ENCODE peak calls at places on chromosomes 2 and 18, in nine cellular contexts. G, F, P, Q, I, C, E, B and A are unnamed samples.

GRCh38 chr18:53416985-53417384 is 807.5 kb downstream of the MBD2 start:
- DNase-seq in I (no peak), E (no peak), F (no peak), P (no peak), B (no peak), Q (no peak), C (no peak), G (peak; percentile 65), A (no peak)

GRCh38 chr2:48530033-48530804 is at the start of gene STON1:
- DNase-seq in I (peak; percentile 60), C (peak; percentile 50), P (peak; percentile 51), E (peak; percentile 64), B (peak; percentile 72), F (peak; percentile 84), G (peak; percentile 47), Q (no peak), A (peak; percentile 88)

GRCh38 chr18:76391746-76392145 is 103.3 kb downstream of the ZNF516 start:
- DNase-seq in P (no peak), F (no peak), Q (no peak), G (no peak), I (no peak), C (no peak), B (peak; percentile 15), E (no peak), A (peak; percentile 61)

GRCh38 chr2:238518127-238518827 is 91.5 kb downstream of the ASB1 start:
- DNase-seq in I (no peak), G (no peak), E (no peak), F (peak; percentile 29), Q (peak; percentile 32), P (no peak), C (no peak), B (no peak), A (no peak)

GRCh38 chr2:159982842-159983785 is 79.3 kb downstream of the PLA2R1 start:
- DNase-seq in B (no peak), E (no peak), G (peak; percentile 68), P (no peak), F (no peak), Q (no peak), C (no peak), I (peak; percentile 9), A (no peak)

GRCh38 chr2:130736487-130736886 is 7.6 kb downstream of the GPR148 start:
- DNase-seq in E (peak; percentile 36), P (no peak), C (no peak), B (no peak), G (no peak), Q (no peak), F (no peak), I (no peak), A (no peak)

GRCh38 chr2:157032019-157032418 is 225.5 kb upstream of the GALNT5 start:
- DNase-seq in Q (no peak), P (no peak), B (no peak), C (no peak), I (no peak), E (no peak), F (no peak), G (no peak), A (no peak)

GRCh38 chr18:79587298-79588125 is 92.1 kb upstream of the CTDP1 start:
- DNase-seq in E (no peak), P (peak; percentile 20), I (no peak), Q (no peak), G (no peak), F (peak; percentile 62), B (peak; percentile 15), C (peak; percentile 35), A (peak; percentile 61)

GRCh38 chr2:150404147-150404546 is 83.3 kb downstream of the RND3 start:
- DNase-seq in G (no peak), F (no peak), P (no peak), E (no peak), B (no peak), I (no peak), Q (no peak), C (no peak), A (no peak)

GRCh38 chr2:241734208-241734466 is 293 bp upstream of the D2HGDH start:
- DNase-seq in Q (no peak), P (no peak), B (no peak), E (no peak), G (no peak), F (no peak), I (no peak), C (no peak), A (no peak)

GRCh38 chr2:241738040-241738686 is 3.7 kb downstream of the D2HGDH start:
- DNase-seq in E (no peak), G (no peak), I (no peak), P (no peak), B (no peak), C (no peak), Q (no peak), F (peak; percentile 75), A (no peak)

GRCh38 chr2:241734467-241735208 is at the start of gene D2HGDH:
- DNase-seq in F (peak; percentile 99), I (peak; percentile 94), P (peak; percentile 95), G (peak; percentile 89), E (peak; percentile 93), C (peak; percentile 97), B (peak; percentile 95), Q (peak; percentile 94), A (peak; percentile 97)

GRCh38 chr2:241733391-241734207 is 831 bp upstream of the D2HGDH start:
- DNase-seq in E (no peak), I (no peak), C (peak; percentile 47), G (no peak), B (no peak), P (peak; percentile 59), F (peak; percentile 81), Q (peak; percentile 34), A (no peak)

DNA sequence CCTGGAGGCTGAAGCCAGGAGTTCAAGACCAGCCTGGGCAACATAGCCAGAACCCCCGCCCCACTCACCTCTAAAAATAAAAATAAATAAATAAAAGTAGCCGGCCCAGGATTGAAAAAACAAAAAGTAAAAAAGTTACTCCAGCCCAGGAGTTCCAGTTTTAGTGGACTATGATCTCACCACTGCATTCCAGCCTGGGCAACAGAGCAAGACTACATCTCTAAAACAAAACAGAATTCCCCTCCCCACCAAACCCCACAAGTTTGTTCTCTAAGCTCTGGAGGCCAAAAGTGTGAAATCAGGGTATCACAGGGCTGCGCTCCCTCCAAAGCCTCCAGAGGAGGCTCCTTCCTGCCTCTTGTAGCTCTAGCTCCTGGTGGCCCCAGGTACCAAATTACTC is 1.7 kb downstream of the D2HGDH start:
- DNase-seq in E (no peak), P (no peak), G (no peak), I (no peak), F (no peak), C (no peak), Q (no peak), B (no peak), A (no peak)
- H3K4me1 ChIP-seq in E (peaks cover 17% of the 10 kb centered on the region), P (peaks cover 26% of the 10 kb centered on the region), G (no peaks in the 10 kb centered on the region), I (no peaks in the 10 kb centered on the region), F (peaks cover 7% of the 10 kb centered on the region), C (peaks cover 18% of the 10 kb centered on the region), Q (peaks cover 2% of the 10 kb centered on the region), B (no peaks in the 10 kb centered on the region), A (peaks cover 14% of the 10 kb centered on the region)

DNA sequence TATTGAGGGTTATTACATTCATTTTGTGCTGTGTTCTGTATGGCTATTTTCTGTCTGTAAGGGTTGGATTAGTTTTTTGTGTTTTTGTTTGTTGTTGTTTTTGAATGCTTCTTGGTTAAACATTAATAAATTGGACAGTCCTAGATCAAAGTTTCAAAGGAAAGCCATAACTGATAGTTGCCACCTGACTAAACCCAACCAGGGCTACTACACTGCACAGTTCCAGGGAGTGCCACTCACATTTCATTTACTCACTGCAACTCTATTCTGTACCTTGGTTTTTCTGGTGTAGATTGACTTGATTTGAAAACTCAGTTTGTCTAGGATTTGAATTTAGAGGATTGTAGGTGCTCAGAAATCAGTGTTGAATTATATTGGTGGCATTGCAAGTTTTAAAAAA is 6.4 kb downstream of the MYL12B start:
- DNase-seq in C (no peak), P (no peak), I (no peak), B (no peak), Q (no peak), G (no peak), F (no peak), E (no peak), A (no peak)
- H3K4me1 ChIP-seq in C (peaks cover 77% of the 10 kb centered on the region), P (peaks cover 71% of the 10 kb centered on the region), I (peaks cover 12% of the 10 kb centered on the region), B (peaks cover 9% of the 10 kb centered on the region), Q (peaks cover 13% of the 10 kb centered on the region), G (peaks cover 14% of the 10 kb centered on the region), F (peaks cover 57% of the 10 kb centered on the region), E (peaks cover 67% of the 10 kb centered on the region), A (peaks cover 76% of the 10 kb centered on the region)

DNA sequence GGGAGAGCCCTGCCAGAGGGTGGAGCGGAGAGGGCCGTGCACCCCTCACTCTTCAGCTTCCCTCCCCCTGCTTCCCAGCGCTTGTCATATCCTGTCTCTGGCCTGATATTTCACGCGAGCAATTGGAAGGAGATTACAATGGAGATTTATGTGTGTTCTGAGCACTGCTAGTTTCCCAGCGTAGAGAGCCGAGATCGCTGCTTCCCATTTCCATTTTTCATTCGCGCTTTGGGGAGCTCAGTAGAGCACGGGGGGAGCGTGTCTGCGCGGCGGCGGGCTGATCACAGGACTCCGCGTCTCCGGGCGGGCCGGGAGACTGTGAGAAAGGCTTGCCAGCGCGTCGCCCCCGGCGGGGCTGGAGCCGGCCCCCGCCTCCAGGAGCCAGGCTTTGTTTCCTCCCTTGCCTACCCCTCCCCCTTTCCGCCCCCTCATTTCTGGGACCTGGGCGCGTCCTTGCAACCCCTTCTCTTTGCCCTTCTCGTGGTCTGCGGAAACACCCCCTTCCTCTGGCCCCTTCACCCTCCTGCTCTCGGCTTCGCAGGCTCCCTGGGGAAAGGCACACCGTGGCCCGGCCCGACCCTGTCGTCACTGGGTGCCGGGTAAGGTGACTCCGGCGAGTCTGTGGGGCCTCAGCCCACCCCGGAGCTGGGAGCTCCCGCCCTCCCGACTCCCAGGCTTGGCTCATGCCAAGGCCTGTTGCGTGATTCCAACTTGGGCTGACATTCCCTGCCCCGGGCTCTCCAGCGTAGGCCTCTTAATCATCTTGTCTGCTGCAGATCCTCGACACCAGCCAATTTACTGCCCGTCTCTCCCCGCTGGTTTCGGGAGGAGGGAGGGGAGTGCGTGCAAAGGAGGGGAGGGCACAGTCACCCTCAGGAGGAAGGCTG is 5.8 kb downstream of the DLX2 start:
- DNase-seq in F (no peak), B (no peak), G (peak; percentile 73), P (no peak), E (no peak), Q (no peak), I (peak; percentile 63), C (no peak), A (peak; percentile 62)
- H3K4me1 ChIP-seq in F (peaks cover 68% of the 10 kb centered on the region), B (no peaks in the 10 kb centered on the region), G (peaks cover 6% of the 10 kb centered on the region), P (peaks cover 72% of the 10 kb centered on the region), E (peaks cover 55% of the 10 kb centered on the region), Q (peaks cover 25% of the 10 kb centered on the region), I (peaks cover 85% of the 10 kb centered on the region), C (peaks cover 68% of the 10 kb centered on the region), A (peaks cover 73% of the 10 kb centered on the region)

DNA sequence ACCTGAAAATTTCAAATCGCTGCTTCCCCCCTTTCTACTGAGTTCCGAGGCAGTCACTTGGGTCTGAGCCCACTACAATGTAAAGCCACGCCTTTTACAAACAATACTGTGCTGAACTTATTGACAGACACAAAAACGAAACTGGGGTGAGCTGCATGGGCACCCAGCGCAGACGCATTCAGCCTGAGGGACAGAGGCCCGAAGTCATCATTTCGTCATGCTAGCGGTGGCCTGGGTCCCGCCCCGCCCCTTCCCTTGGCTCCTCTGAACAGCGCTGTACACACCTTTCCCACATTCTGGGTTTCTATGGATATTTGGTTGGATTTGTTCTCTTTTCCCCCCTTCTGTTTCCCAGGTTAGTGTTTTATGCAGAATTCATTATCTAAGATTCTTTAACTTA is 71.7 kb downstream of the EIPR1 start:
- DNase-seq in C (peak; percentile 50), Q (no peak), F (peak; percentile 61), B (no peak), I (no peak), P (no peak), E (no peak), G (no peak), A (no peak)
- H3K4me1 ChIP-seq in C (peaks cover 10% of the 10 kb centered on the region), Q (peaks cover 8% of the 10 kb centered on the region), F (no peaks in the 10 kb centered on the region), B (no peaks in the 10 kb centered on the region), I (peaks cover 10% of the 10 kb centered on the region), P (peaks cover 9% of the 10 kb centered on the region), E (peaks cover 4% of the 10 kb centered on the region), G (peaks cover 5% of the 10 kb centered on the region), A (peaks cover 4% of the 10 kb centered on the region)

GRCh38 chr2:20596973-20597867 is 53.7 kb downstream of the HS1BP3 start:
- DNase-seq in B (peak; percentile 91), Q (peak; percentile 66), I (no peak), E (peak; percentile 84), C (peak; percentile 67), F (peak; percentile 82), P (peak; percentile 18), G (no peak), A (peak; percentile 94)
- H3K4me1 ChIP-seq in B (peaks cover 6% of the 10 kb centered on the region), Q (peaks cover 45% of the 10 kb centered on the region), I (no peaks in the 10 kb centered on the region), E (peaks cover 74% of the 10 kb centered on the region), C (peaks cover 85% of the 10 kb centered on the region), F (peaks cover 61% of the 10 kb centered on the region), P (no peaks in the 10 kb centered on the region), G (peaks cover 5% of the 10 kb centered on the region), A (peaks cover 39% of the 10 kb centered on the region)